ENCODE peak calls at places on chromosomes 3 and 15, in five cellular contexts. P, X, J, U and D are unnamed samples.
A peak's percentile ranks its signal among the peaks of the same experiment; 100 is the strongest.

GRCh38 chr15:74041311-74041756 is 41.0 kb downstream of the GOLGA6A start:
- DNase-seq in U (no peak), J (no peak), P (no peak), X (no peak), D (no peak)

GRCh38 chr3:151630938-151631417 is 102.7 kb upstream of the AADACL2 start:
- DNase-seq in P (no peak), J (peak; percentile 89), U (no peak), X (no peak), D (no peak)

GRCh38 chr15:63322541-63322940 is 45.1 kb downstream of the APH1B start:
- DNase-seq in U (peak; percentile 75), X (no peak), J (peak; percentile 52), P (no peak), D (no peak)

GRCh38 chr15:80572337-80572736 is 122.8 kb upstream of the ABHD17C start:
- DNase-seq in P (no peak), U (no peak), X (no peak), J (no peak), D (no peak)

GRCh38 chr3:188362405-188362831 is 208.5 kb downstream of the LPP start:
- DNase-seq in U (no peak), J (peak; percentile 74), P (no peak), X (peak; percentile 49), D (no peak)

GRCh38 chr3:45575491-45575923 is 19.0 kb upstream of the LIMD1 start:
- DNase-seq in P (no peak), U (no peak), J (peak; percentile 34), X (no peak), D (no peak)

GRCh38 chr3:157566596-157566995 is 63.4 kb upstream of the VEPH1 start:
- DNase-seq in X (no peak), U (no peak), J (no peak), P (no peak), D (no peak)

GRCh38 chr3:117439812-117440211 is 730.2 kb downstream of the TUSC7 start:
- DNase-seq in U (no peak), X (no peak), P (no peak), J (peak; percentile 21), D (no peak)

GRCh38 chr3:134330895-134331810 is 43.1 kb downstream of the AMOTL2 start:
- DNase-seq in P (no peak), J (peak; percentile 86), X (no peak), U (peak; percentile 85), D (no peak)

GRCh38 chr3:179068779-179069530 is 2.7 kb downstream of the ZMAT3 start:
- DNase-seq in U (no peak), J (peak; percentile 37), P (peak; percentile 21), X (no peak), D (no peak)

GRCh38 chr3:174651951-174652350 is 207.2 kb upstream of the NAALADL2 start:
- DNase-seq in J (no peak), P (no peak), X (no peak), U (no peak), D (no peak)

GRCh38 chr15:67551207-67551743 is 8.8 kb downstream of the MAP2K5 start:
- DNase-seq in X (no peak), J (no peak), U (no peak), P (no peak), D (no peak)

GRCh38 chr3:126253072-126253471 is 72.7 kb upstream of the ALDH1L1 start:
- DNase-seq in J (no peak), P (no peak), U (no peak), X (no peak), D (no peak)

GRCh38 chr3:45227946-45228345 is 1.9 kb upstream of the TMEM158 start:
- DNase-seq in X (no peak), J (no peak), P (no peak), U (no peak), D (no peak)

GRCh38 chr15:57861805-57862586 is 155.5 kb downstream of the POLR2M start:
- DNase-seq in X (no peak), U (no peak), P (no peak), J (peak; percentile 66), D (no peak)

GRCh38 chr3:44948239-44948638 is 27.7 kb downstream of the ZDHHC3 start:
- DNase-seq in J (no peak), X (no peak), P (no peak), U (no peak), D (no peak)

GRCh38 chr3:123778991-123779622 is 105.0 kb downstream of the MYLK start:
- DNase-seq in U (no peak), J (no peak), X (no peak), P (no peak), D (no peak)

DNA sequence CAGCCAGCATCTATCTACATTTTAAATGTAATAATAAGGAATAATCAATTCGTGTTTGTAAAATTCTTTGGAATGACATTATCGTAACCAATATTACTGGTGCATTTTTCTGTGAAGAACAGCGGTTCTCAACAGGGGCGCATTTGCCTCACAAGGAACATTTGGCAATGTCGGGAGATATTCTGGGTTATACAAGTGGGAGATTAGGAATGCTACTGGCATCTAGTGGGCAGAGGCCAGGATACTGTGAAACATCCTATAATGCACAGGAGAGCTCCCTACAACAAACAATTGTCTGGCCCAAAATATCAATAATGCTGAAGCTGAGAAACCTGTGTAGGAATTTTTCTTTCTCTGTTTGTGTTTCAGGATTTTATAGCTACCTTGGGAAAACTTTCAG is 25.0 kb downstream of the ACP3 start:
- DNase-seq in X (no peak), P (no peak), U (no peak), J (peak; percentile 67), D (no peak)
- TF ChIP-seq CTCF in X (peak; percentile 39), P (no peak), U (no peak), J (no peak), D (no peak)

DNA sequence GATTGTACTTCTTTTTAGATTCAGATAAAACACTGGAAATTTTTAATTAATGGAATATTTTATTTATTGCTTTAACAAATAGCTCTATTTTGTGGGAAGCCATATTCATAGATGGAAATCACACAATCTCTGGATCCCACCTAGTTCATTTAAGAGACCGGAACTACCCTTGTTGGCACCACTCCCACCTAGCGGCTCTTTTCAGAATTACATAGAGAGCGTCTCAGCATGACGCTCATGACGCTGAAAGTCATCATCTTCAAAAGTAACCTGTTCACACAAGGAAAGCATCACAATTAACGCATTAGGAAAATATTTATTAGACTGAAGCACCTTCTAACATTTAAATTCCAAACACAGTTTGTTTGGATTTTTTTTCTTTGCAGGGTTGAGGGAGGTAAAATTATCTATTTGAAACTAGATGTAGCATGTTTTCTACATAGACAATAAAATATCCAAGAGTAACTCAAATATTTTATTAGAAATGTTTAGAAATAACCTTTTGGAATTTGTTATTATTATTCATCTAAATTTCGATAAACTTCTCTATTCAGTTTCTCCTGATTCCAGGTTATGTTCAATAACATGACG is 214.9 kb upstream of the ARRDC4 start:
- DNase-seq in J (peak; percentile 20), X (no peak), U (no peak), P (no peak), D (peak; percentile 17)
- TF ChIP-seq CTCF in J (peak; percentile 66), X (no peak), U (peak; percentile 55), P (peak; percentile 85), D (peak; percentile 50)

DNA sequence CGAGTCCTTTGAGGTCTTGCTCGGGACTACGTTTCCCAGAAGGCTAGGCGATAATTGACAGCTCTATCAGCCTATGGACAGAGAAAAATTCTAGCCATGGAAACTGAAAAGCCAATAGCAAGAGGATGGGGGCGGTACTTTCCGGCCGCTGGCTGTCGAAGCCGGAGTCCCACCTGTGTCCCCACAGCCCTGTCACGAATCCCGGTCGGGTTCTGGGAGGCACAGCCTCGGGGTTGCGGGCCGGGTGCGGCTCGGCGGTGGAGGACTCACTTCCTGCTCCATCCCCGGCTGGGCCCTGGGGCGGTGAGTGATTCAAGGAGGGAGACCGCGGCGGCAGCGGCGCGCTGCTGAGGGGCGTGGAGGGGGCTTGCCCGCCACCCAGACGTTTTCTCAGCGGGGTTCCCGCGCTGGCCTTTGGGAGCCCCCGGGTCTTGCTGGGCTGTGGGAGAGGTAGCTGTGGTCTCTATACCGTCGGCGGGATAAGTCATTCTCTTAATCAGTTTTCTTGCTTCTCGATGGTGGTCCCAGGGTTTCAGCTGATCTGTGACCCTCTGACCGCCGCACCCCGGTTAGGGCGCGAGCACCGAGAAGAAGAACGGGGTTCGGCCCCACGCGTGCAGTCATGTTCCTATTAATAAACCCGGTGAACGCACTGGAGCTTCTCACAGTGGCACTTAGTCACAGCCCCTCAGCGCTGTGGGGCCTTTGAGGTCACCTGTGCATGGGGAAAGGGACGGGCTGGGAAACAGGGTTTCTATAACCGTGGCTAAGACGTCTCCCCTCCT is at the start of gene ZNF774:
- DNase-seq in U (peak; percentile 96), P (peak; percentile 86), X (peak; percentile 93), J (peak; percentile 96), D (peak; percentile 97)
- TF ChIP-seq CTCF in U (no peak), P (no peak), X (no peak), J (no peak), D (no peak)

GRCh38 chr15:44265757-44266156 is 22.8 kb upstream of the GOLM2 start:
- DNase-seq in U (no peak), J (no peak), P (no peak), X (no peak), D (no peak)
- TF ChIP-seq CTCF in U (no peak), J (no peak), P (no peak), X (no peak), D (no peak)

DNA sequence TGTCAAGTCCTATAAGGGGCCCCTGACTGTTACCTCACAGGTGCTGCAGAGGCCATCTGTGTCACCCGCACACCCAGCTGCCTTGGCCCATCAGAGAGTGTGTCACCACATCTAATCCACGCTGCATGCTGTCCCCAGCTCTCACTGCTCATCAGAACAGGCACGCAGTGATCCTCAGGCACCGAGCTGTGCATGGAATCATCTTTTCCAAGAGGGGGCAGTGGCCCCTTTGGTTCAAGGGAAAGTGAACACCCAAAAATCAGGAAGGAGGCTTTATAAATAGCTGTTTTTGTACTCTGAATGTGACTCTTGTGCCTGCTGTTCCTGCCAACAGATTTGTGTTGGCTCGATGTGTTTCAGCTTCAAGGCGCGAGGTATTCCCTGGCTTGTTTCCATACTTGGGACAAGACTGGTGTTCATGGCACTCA is 110.3 kb upstream of the ETV5 start:
- DNase-seq in U (no peak), X (no peak), P (no peak), J (no peak), D (no peak)
- TF ChIP-seq CTCF in U (no peak), X (no peak), P (no peak), J (no peak), D (no peak)

DNA sequence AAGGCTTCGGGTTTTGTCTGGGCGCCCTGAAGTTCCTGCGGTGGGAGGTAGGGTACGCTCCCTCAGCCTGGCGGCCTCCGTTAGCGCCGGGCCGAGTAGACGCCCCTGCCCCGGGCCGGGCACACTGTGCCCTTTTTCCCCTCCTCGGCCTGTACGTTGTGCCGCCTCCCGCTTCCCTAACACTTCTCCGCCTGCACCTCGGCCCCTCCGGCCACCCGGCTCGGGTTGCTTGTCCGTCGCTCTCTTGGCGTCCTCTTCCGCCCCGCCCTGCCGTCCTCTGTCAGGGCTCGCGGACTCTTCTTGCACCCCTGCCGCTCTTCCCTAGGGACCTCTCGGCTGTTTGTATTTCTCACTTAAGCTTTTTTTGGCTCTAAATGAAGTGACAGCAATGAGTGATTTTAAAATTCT is 384 bp downstream of the KNL1 start:
- DNase-seq in J (peak; percentile 46), P (peak; percentile 32), X (peak; percentile 26), U (peak; percentile 67), D (no peak)
- TF ChIP-seq CTCF in J (peak; percentile 45), P (no peak), X (no peak), U (no peak), D (no peak)